ENCODE peak calls at places on chromosomes 4 and X, in ten cellular contexts. One of them, this sample, is unnamed.

GRCh38 chrX:88990882-88991582 is 244.0 kb downstream of the CPXCR1 start:
- DNase-seq in CD4-positive, alpha-beta T cell: no peak
- DNase-seq in mammary epithelial cell: no peak
- DNase-seq in H9: no peak
- DNase-seq in tibial nerve: no peak
- DNase-seq in upper lobe of right lung: no peak
- DNase-seq in cardiac muscle cell: no peak
- DNase-seq in transverse colon: no peak
- DNase-seq in fibroblast of lung: no peak
- DNase-seq in astrocyte: no peak
- DNase-seq in this sample: no peak

GRCh38 chr4:118898684-118899138 is 10.1 kb downstream of the SYNPO2 start:
- DNase-seq in CD4-positive, alpha-beta T cell: no peak
- DNase-seq in mammary epithelial cell: no peak
- DNase-seq in H9: no peak
- DNase-seq in tibial nerve: peak
- DNase-seq in upper lobe of right lung: no peak
- DNase-seq in cardiac muscle cell: no peak
- DNase-seq in transverse colon: no peak
- DNase-seq in fibroblast of lung: no peak
- DNase-seq in astrocyte: no peak
- DNase-seq in this sample: peak

GRCh38 chrX:25049347-25049746 is 33.6 kb upstream of the ARX start:
- DNase-seq in CD4-positive, alpha-beta T cell: no peak
- DNase-seq in mammary epithelial cell: peak
- DNase-seq in H9: no peak
- DNase-seq in tibial nerve: no peak
- DNase-seq in upper lobe of right lung: no peak
- DNase-seq in cardiac muscle cell: peak
- DNase-seq in transverse colon: no peak
- DNase-seq in fibroblast of lung: peak
- DNase-seq in astrocyte: no peak
- DNase-seq in this sample: no peak

GRCh38 chr4:180558427-180558826 is 1684.8 kb upstream of the TENM3 start:
- DNase-seq in CD4-positive, alpha-beta T cell: no peak
- DNase-seq in mammary epithelial cell: no peak
- DNase-seq in H9: no peak
- DNase-seq in tibial nerve: no peak
- DNase-seq in upper lobe of right lung: no peak
- DNase-seq in cardiac muscle cell: no peak
- DNase-seq in transverse colon: no peak
- DNase-seq in fibroblast of lung: no peak
- DNase-seq in astrocyte: no peak
- DNase-seq in this sample: no peak

GRCh38 chr4:8297691-8298485 is 28.3 kb downstream of the HTRA3 start:
- DNase-seq in CD4-positive, alpha-beta T cell: no peak
- DNase-seq in mammary epithelial cell: no peak
- DNase-seq in H9: no peak
- DNase-seq in tibial nerve: no peak
- DNase-seq in upper lobe of right lung: peak
- DNase-seq in cardiac muscle cell: no peak
- DNase-seq in transverse colon: peak
- DNase-seq in fibroblast of lung: no peak
- DNase-seq in astrocyte: no peak
- DNase-seq in this sample: peak

GRCh38 chr4:114378306-114378903 is 220.2 kb upstream of the UGT8 start:
- DNase-seq in CD4-positive, alpha-beta T cell: no peak
- DNase-seq in mammary epithelial cell: peak
- DNase-seq in H9: no peak
- DNase-seq in tibial nerve: no peak
- DNase-seq in upper lobe of right lung: no peak
- DNase-seq in cardiac muscle cell: peak
- DNase-seq in transverse colon: no peak
- DNase-seq in fibroblast of lung: peak
- DNase-seq in astrocyte: peak
- DNase-seq in this sample: no peak

GRCh38 chr4:7787067-7787466 is 152.6 kb downstream of the AFAP1 start:
- DNase-seq in CD4-positive, alpha-beta T cell: no peak
- DNase-seq in mammary epithelial cell: no peak
- DNase-seq in H9: no peak
- DNase-seq in tibial nerve: no peak
- DNase-seq in upper lobe of right lung: no peak
- DNase-seq in cardiac muscle cell: no peak
- DNase-seq in transverse colon: no peak
- DNase-seq in fibroblast of lung: no peak
- DNase-seq in astrocyte: no peak
- DNase-seq in this sample: peak

GRCh38 chrX:97308161-97308560 is 424.5 kb downstream of the RPA4 start:
- DNase-seq in CD4-positive, alpha-beta T cell: no peak
- DNase-seq in mammary epithelial cell: no peak
- DNase-seq in H9: no peak
- DNase-seq in tibial nerve: no peak
- DNase-seq in upper lobe of right lung: no peak
- DNase-seq in cardiac muscle cell: peak
- DNase-seq in transverse colon: no peak
- DNase-seq in fibroblast of lung: peak
- DNase-seq in astrocyte: peak
- DNase-seq in this sample: no peak

GRCh38 chr4:144754562-144755410 is 108.8 kb downstream of the HHIP start:
- DNase-seq in CD4-positive, alpha-beta T cell: no peak
- DNase-seq in mammary epithelial cell: peak
- DNase-seq in H9: peak
- DNase-seq in tibial nerve: no peak
- DNase-seq in upper lobe of right lung: no peak
- DNase-seq in cardiac muscle cell: peak
- DNase-seq in transverse colon: no peak
- DNase-seq in fibroblast of lung: peak
- DNase-seq in astrocyte: peak
- DNase-seq in this sample: no peak

GRCh38 chrX:150546711-150547153 is 21.7 kb upstream of the MTM1 start:
- DNase-seq in CD4-positive, alpha-beta T cell: peak
- DNase-seq in mammary epithelial cell: no peak
- DNase-seq in H9: no peak
- DNase-seq in tibial nerve: no peak
- DNase-seq in upper lobe of right lung: no peak
- DNase-seq in cardiac muscle cell: no peak
- DNase-seq in transverse colon: no peak
- DNase-seq in fibroblast of lung: peak
- DNase-seq in astrocyte: no peak
- DNase-seq in this sample: peak

GRCh38 chrX:87846956-87847355 is 329.4 kb downstream of the KLHL4 start:
- DNase-seq in CD4-positive, alpha-beta T cell: no peak
- DNase-seq in mammary epithelial cell: no peak
- DNase-seq in H9: no peak
- DNase-seq in tibial nerve: no peak
- DNase-seq in upper lobe of right lung: no peak
- DNase-seq in cardiac muscle cell: no peak
- DNase-seq in transverse colon: no peak
- DNase-seq in fibroblast of lung: no peak
- DNase-seq in astrocyte: no peak
- DNase-seq in this sample: no peak

GRCh38 chrX:72126539-72127140 is 5.1 kb downstream of the RTL5 start:
- DNase-seq in CD4-positive, alpha-beta T cell: peak
- DNase-seq in mammary epithelial cell: peak
- DNase-seq in H9: peak
- DNase-seq in tibial nerve: peak
- DNase-seq in upper lobe of right lung: peak
- DNase-seq in cardiac muscle cell: peak
- DNase-seq in transverse colon: peak
- DNase-seq in fibroblast of lung: peak
- DNase-seq in astrocyte: peak
- DNase-seq in this sample: peak

GRCh38 chr4:101158136-101158485 is 189.2 kb downstream of the PPP3CA start:
- DNase-seq in CD4-positive, alpha-beta T cell: no peak
- DNase-seq in mammary epithelial cell: no peak
- DNase-seq in H9: no peak
- DNase-seq in tibial nerve: no peak
- DNase-seq in upper lobe of right lung: no peak
- DNase-seq in cardiac muscle cell: no peak
- DNase-seq in transverse colon: no peak
- DNase-seq in fibroblast of lung: no peak
- DNase-seq in astrocyte: no peak
- DNase-seq in this sample: no peak

GRCh38 chr4:11700751-11701226 is 272.1 kb upstream of the HS3ST1 start:
- DNase-seq in CD4-positive, alpha-beta T cell: no peak
- DNase-seq in mammary epithelial cell: peak
- DNase-seq in H9: no peak
- DNase-seq in tibial nerve: no peak
- DNase-seq in upper lobe of right lung: no peak
- DNase-seq in cardiac muscle cell: no peak
- DNase-seq in transverse colon: no peak
- DNase-seq in fibroblast of lung: peak
- DNase-seq in astrocyte: peak
- DNase-seq in this sample: no peak

GRCh38 chr4:44447563-44448504 is 775 bp downstream of the KCTD8 start:
- DNase-seq in CD4-positive, alpha-beta T cell: no peak
- DNase-seq in mammary epithelial cell: peak
- DNase-seq in H9: peak
- DNase-seq in tibial nerve: no peak
- DNase-seq in upper lobe of right lung: peak
- DNase-seq in cardiac muscle cell: peak
- DNase-seq in transverse colon: no peak
- DNase-seq in fibroblast of lung: peak
- DNase-seq in astrocyte: peak
- DNase-seq in this sample: peak

GRCh38 chr4:8028884-8029568 is 89.4 kb upstream of the AFAP1 start:
- DNase-seq in CD4-positive, alpha-beta T cell: no peak
- DNase-seq in mammary epithelial cell: no peak
- DNase-seq in H9: no peak
- DNase-seq in tibial nerve: no peak
- DNase-seq in upper lobe of right lung: no peak
- DNase-seq in cardiac muscle cell: no peak
- DNase-seq in transverse colon: no peak
- DNase-seq in fibroblast of lung: no peak
- DNase-seq in astrocyte: no peak
- DNase-seq in this sample: no peak

GRCh38 chrX:153549807-153550206 is 32.4 kb downstream of the ATP2B3 start:
- DNase-seq in CD4-positive, alpha-beta T cell: no peak
- DNase-seq in mammary epithelial cell: no peak
- DNase-seq in H9: peak
- DNase-seq in tibial nerve: no peak
- DNase-seq in upper lobe of right lung: no peak
- DNase-seq in cardiac muscle cell: no peak
- DNase-seq in transverse colon: no peak
- DNase-seq in fibroblast of lung: no peak
- DNase-seq in astrocyte: no peak
- DNase-seq in this sample: no peak
- TF ChIP-seq CTCF in CD4-positive, alpha-beta T cell: no peak
- TF ChIP-seq CTCF in mammary epithelial cell: no peak
- TF ChIP-seq CTCF in H9: peak
- TF ChIP-seq CTCF in tibial nerve: no peak
- TF ChIP-seq CTCF in upper lobe of right lung: no peak
- TF ChIP-seq CTCF in cardiac muscle cell: no peak
- TF ChIP-seq CTCF in transverse colon: no peak
- TF ChIP-seq CTCF in fibroblast of lung: no peak
- TF ChIP-seq CTCF in astrocyte: no peak
- TF ChIP-seq CTCF in this sample: no peak

DNA sequence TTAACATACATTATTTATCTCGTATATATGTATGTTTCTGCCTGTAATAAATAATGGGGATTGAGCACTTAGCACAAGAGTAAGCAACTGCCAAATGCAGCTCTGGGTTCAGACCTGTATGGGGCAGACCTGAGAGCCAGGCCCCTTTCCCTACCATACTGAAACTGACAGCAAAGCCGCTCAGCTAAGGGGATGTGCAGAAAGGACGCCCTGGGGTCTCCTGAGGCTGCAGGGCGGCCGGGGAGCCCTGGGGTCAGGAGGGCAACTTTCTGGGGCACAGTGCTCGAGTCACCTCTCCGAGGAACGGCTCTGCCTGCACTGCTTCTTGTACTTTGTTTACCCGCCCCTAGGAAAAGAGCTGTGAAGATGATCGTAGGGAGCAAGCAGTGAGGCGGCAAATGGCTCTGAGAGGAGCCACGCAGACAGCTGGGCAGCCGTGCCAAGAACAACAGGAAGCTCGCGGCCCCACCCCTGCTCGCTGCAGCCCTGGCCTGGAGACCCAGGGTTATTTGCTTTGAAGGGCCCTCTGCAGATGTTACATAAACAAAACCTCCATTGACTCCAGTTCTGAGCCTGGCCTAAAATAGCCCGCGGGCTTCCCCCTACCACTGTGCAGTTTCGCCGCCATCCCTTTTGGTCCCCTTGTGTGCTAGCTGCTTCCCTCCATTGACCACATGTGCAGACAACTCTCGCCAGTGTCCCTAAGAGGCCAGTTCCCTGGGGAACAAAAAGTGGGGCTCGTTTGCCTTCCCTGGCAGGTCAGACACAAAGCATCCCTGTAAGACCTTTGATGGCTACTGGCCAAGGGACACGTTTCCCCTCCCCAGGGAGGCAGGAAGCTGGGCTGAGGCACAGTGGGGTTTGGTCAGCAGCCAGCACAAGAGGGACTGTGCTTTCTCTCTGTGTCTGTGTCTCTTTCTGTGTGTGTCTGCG is 111.3 kb upstream of the LNX1 start:
- DNase-seq in CD4-positive, alpha-beta T cell: no peak
- DNase-seq in mammary epithelial cell: peak
- DNase-seq in H9: peak
- DNase-seq in tibial nerve: peak
- DNase-seq in upper lobe of right lung: peak
- DNase-seq in cardiac muscle cell: peak
- DNase-seq in transverse colon: peak
- DNase-seq in fibroblast of lung: peak
- DNase-seq in astrocyte: peak
- DNase-seq in this sample: peak
- H3K27ac ChIP-seq in CD4-positive, alpha-beta T cell: no peak
- H3K27ac ChIP-seq in mammary epithelial cell: no peak
- H3K27ac ChIP-seq in H9: no peak
- H3K27ac ChIP-seq in tibial nerve: peak
- H3K27ac ChIP-seq in upper lobe of right lung: peak
- H3K27ac ChIP-seq in cardiac muscle cell: no peak
- H3K27ac ChIP-seq in transverse colon: peak
- H3K27ac ChIP-seq in fibroblast of lung: peak
- H3K27ac ChIP-seq in astrocyte: peak
- H3K27ac ChIP-seq in this sample: peak

DNA sequence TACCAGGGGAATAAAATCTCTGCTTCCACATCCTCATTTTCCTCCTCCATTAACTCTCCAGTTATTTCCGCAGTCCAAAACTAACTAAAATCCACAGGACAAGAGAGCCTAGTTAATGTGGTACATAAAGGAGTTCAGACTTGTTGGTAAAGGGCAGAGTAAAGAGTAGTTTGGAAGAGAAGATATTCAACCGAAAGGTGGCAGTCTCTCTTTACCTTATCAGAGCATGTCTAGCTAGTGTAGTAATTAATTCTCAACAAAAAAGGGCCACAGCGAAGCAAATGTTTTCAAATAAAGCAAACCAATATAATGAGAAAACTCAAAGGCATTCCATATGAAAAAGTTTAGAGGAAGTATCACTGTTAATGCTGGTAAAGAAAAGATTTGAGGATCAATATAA is 286.5 kb downstream of the GLUD2 start:
- DNase-seq in CD4-positive, alpha-beta T cell: no peak
- DNase-seq in mammary epithelial cell: no peak
- DNase-seq in H9: no peak
- DNase-seq in tibial nerve: no peak
- DNase-seq in upper lobe of right lung: no peak
- DNase-seq in cardiac muscle cell: no peak
- DNase-seq in transverse colon: no peak
- DNase-seq in fibroblast of lung: no peak
- DNase-seq in astrocyte: no peak
- DNase-seq in this sample: no peak
- TF ChIP-seq CTCF in CD4-positive, alpha-beta T cell: no peak
- TF ChIP-seq CTCF in mammary epithelial cell: peak
- TF ChIP-seq CTCF in H9: peak
- TF ChIP-seq CTCF in tibial nerve: no peak
- TF ChIP-seq CTCF in upper lobe of right lung: no peak
- TF ChIP-seq CTCF in cardiac muscle cell: no peak
- TF ChIP-seq CTCF in transverse colon: no peak
- TF ChIP-seq CTCF in fibroblast of lung: no peak
- TF ChIP-seq CTCF in astrocyte: no peak
- TF ChIP-seq CTCF in this sample: no peak

GRCh38 chrX:68989456-68989855 is 160.6 kb downstream of the EFNB1 start:
- DNase-seq in CD4-positive, alpha-beta T cell: no peak
- DNase-seq in mammary epithelial cell: no peak
- DNase-seq in H9: peak
- DNase-seq in tibial nerve: no peak
- DNase-seq in upper lobe of right lung: no peak
- DNase-seq in cardiac muscle cell: no peak
- DNase-seq in transverse colon: no peak
- DNase-seq in fibroblast of lung: no peak
- DNase-seq in astrocyte: no peak
- DNase-seq in this sample: no peak
- H3K27ac ChIP-seq in CD4-positive, alpha-beta T cell: no peak
- H3K27ac ChIP-seq in mammary epithelial cell: no peak
- H3K27ac ChIP-seq in H9: no peak
- H3K27ac ChIP-seq in tibial nerve: peak
- H3K27ac ChIP-seq in upper lobe of right lung: no peak
- H3K27ac ChIP-seq in cardiac muscle cell: peak
- H3K27ac ChIP-seq in transverse colon: no peak
- H3K27ac ChIP-seq in fibroblast of lung: no peak
- H3K27ac ChIP-seq in astrocyte: no peak
- H3K27ac ChIP-seq in this sample: peak